ENCODE peak calls at places on chromosomes 16 and 17, in eight cellular contexts. P is HS-5; O is stomach; M is Ammon's horn; W is stimulated activated CD8-positive, alpha-beta memory T cell treated with anti-CD3 and anti-CD28 coated beads, Interleukin-15, amount 100 ng/mL, for 24 hours; X is NCI-H1694 treated with DMSO at 0.1 percent for 48 hours; Z is GM04503; G is cardiac muscle cell. H is an unnamed sample.

GRCh38 chr17:1197379-1197778 is 17.6 kb upstream of the ABR start:
- DNase-seq in X (no peak), M (peak; percentile 69), O (no peak), Z (no peak), W (no peak), P (no peak), G (no peak), H (no peak)

GRCh38 chr16:85220125-85220839 is 108.0 kb upstream of the CIBAR2 start:
- DNase-seq in X (peak; percentile 98), Z (peak; percentile 61), P (no peak), G (no peak), M (peak; percentile 78), W (no peak), O (peak; percentile 84), H (peak; percentile 81)

GRCh38 chr16:86156155-86156554 is 257.2 kb downstream of the IRF8 start:
- DNase-seq in P (no peak), W (no peak), O (no peak), G (no peak), X (no peak), M (no peak), Z (no peak), H (no peak)

GRCh38 chr17:72720494-72720825 is 372.0 kb downstream of the SLC39A11 start:
- DNase-seq in P (no peak), G (no peak), X (no peak), Z (no peak), M (no peak), O (no peak), W (no peak), H (no peak)

GRCh38 chr17:72126575-72127486 is 6.0 kb downstream of the SOX9 start:
- DNase-seq in P (peak; percentile 64), O (peak; percentile 61), X (peak; percentile 21), M (peak; percentile 37), G (no peak), Z (peak; percentile 51), W (no peak), H (no peak)

GRCh38 chr17:63966646-63967265 is 6.0 kb downstream of the SCN4A start:
- DNase-seq in O (no peak), P (no peak), W (no peak), Z (no peak), M (no peak), G (no peak), X (no peak), H (no peak)

GRCh38 chr17:45813051-45813731 is 29.1 kb downstream of the CRHR1 start:
- DNase-seq in M (peak; percentile 85), O (no peak), Z (no peak), W (no peak), G (peak; percentile 63), X (no peak), P (no peak), H (peak; percentile 96)

GRCh38 chr16:47644166-47644565 is 183.0 kb downstream of the PHKB start:
- DNase-seq in O (peak; percentile 28), P (peak; percentile 48), G (no peak), X (no peak), M (no peak), W (no peak), Z (peak; percentile 42), H (no peak)

GRCh38 chr17:13031718-13032350 is 14.0 kb upstream of the ELAC2 start:
- DNase-seq in X (peak; percentile 24), Z (no peak), O (peak; percentile 53), P (no peak), M (peak; percentile 36), G (peak; percentile 65), W (peak; percentile 8), H (peak; percentile 46)

GRCh38 chr17:1573932-1574696 is 11.5 kb upstream of the PITPNA start:
- DNase-seq in G (peak; percentile 93), Z (no peak), P (no peak), M (peak; percentile 74), W (peak; percentile 51), O (peak; percentile 92), X (peak; percentile 46), H (peak; percentile 98)

GRCh38 chr17:50105811-50106210 is 10.7 kb downstream of the PDK2 start:
- DNase-seq in Z (no peak), X (no peak), G (no peak), O (no peak), P (no peak), M (no peak), W (no peak), H (no peak)

GRCh38 chr16:18784917-18785623 is 5.1 kb downstream of the RPS15A start:
- DNase-seq in P (no peak), Z (no peak), X (no peak), W (no peak), O (no peak), M (no peak), G (no peak), H (no peak)

GRCh38 chr17:66837226-66837625 is 2.3 kb downstream of the CACNG5 start:
- DNase-seq in X (no peak), W (no peak), Z (no peak), O (no peak), G (no peak), P (no peak), M (no peak), H (no peak)

GRCh38 chr16:64880994-64881393 is 240.9 kb downstream of the CDH11 start:
- DNase-seq in G (no peak), O (no peak), M (no peak), X (no peak), Z (no peak), P (no peak), W (no peak), H (no peak)

GRCh38 chr16:5019775-5020174 is 14.0 kb downstream of the NAGPA start:
- DNase-seq in P (no peak), G (no peak), X (no peak), Z (no peak), O (no peak), W (no peak), M (no peak), H (no peak)

GRCh38 chr16:51994597-51994996 is 552.3 kb downstream of the TOX3 start:
- DNase-seq in X (peak; percentile 29), P (no peak), G (peak; percentile 51), M (no peak), Z (no peak), O (peak; percentile 92), W (no peak), H (no peak)

GRCh38 chr17:12519956-12520594 is 145.6 kb upstream of the MYOCD start:
- DNase-seq in M (peak; percentile 5), G (no peak), W (no peak), Z (peak; percentile 31), P (no peak), X (no peak), O (no peak), H (no peak)

GRCh38 chr17:70896843-70897242 is 727.5 kb downstream of the KCNJ2 start:
- DNase-seq in M (no peak), O (no peak), G (no peak), W (no peak), Z (no peak), P (peak; percentile 5), X (no peak), H (no peak)

GRCh38 chr17:81900181-81900820 is 1.7 kb upstream of the NPB start:
- DNase-seq in P (no peak), M (no peak), X (no peak), W (no peak), Z (no peak), G (no peak), O (no peak), H (no peak)